ENCODE peak calls at places on chromosomes 2 and 18, in nine cellular contexts. Y is PC-9, H is OCI-LY7, B is psoas muscle, V is thoracic aorta, T is tibial artery, P is A549, M is IMR-90, Q is ascending aorta. S is an unnamed sample.

GRCh38 chr2:46942143-46942526 is 26.5 kb upstream of the MCFD2 start:
- DNase-seq in Y (peak; percentile 44), H (peak; percentile 64), B (peak; percentile 54), V (no peak), T (peak; percentile 78), P (no peak), M (no peak), Q (no peak), S (no peak)

GRCh38 chr18:57784034-57784815 is 18.9 kb downstream of the ATP8B1 start:
- DNase-seq in Y (no peak), H (no peak), B (no peak), V (no peak), T (no peak), P (no peak), M (peak; percentile 87), Q (no peak), S (no peak)

GRCh38 chr2:154439156-154439555 is 259.3 kb upstream of the KCNJ3 start:
- DNase-seq in Y (no peak), H (no peak), B (no peak), V (no peak), T (no peak), P (no peak), M (no peak), Q (no peak), S (no peak)

GRCh38 chr2:235638541-235639192 is 144.8 kb downstream of the AGAP1 start:
- DNase-seq in Y (no peak), H (no peak), B (peak; percentile 46), V (no peak), T (no peak), P (no peak), M (no peak), Q (no peak), S (no peak)

GRCh38 chr2:39216495-39217191 is 27.1 kb downstream of the CDKL4 start:
- DNase-seq in Y (no peak), H (no peak), B (no peak), V (no peak), T (no peak), P (no peak), M (no peak), Q (no peak), S (no peak)

GRCh38 chr2:238171575-238172187 is 12.9 kb downstream of the ERFE start:
- DNase-seq in Y (no peak), H (no peak), B (no peak), V (no peak), T (no peak), P (no peak), M (no peak), Q (no peak), S (no peak)

GRCh38 chr2:101496279-101496678 is 21.4 kb upstream of the RFX8 start:
- DNase-seq in Y (no peak), H (no peak), B (no peak), V (no peak), T (no peak), P (no peak), M (no peak), Q (no peak), S (no peak)

GRCh38 chr2:178266445-178266844 is 72.1 kb downstream of the OSBPL6 start:
- DNase-seq in Y (no peak), H (no peak), B (no peak), V (no peak), T (no peak), P (no peak), M (no peak), Q (no peak), S (no peak)

GRCh38 chr2:71492112-71492511 is 38.8 kb downstream of the DYSF start:
- DNase-seq in Y (no peak), H (no peak), B (no peak), V (no peak), T (no peak), P (no peak), M (no peak), Q (no peak), S (no peak)

GRCh38 chr2:37780097-37780676 is 108.7 kb upstream of the CDC42EP3 start:
- DNase-seq in Y (no peak), H (no peak), B (no peak), V (no peak), T (no peak), P (no peak), M (peak; percentile 68), Q (no peak), S (no peak)

GRCh38 chr2:220078439-220078838 is 451.0 kb downstream of the SLC4A3 start:
- DNase-seq in Y (no peak), H (no peak), B (no peak), V (no peak), T (no peak), P (no peak), M (peak; percentile 44), Q (no peak), S (no peak)

GRCh38 chr18:12883003-12883683 is 894 bp downstream of the PTPN2 start:
- DNase-seq in Y (no peak), H (no peak), B (no peak), V (no peak), T (no peak), P (no peak), M (no peak), Q (no peak), S (no peak)

GRCh38 chr18:9290171-9290570 is 44.4 kb upstream of the TWSG1 start:
- DNase-seq in Y (no peak), H (no peak), B (no peak), V (no peak), T (no peak), P (no peak), M (peak; percentile 75), Q (no peak), S (peak; percentile 63)

GRCh38 chr2:140808816-140809215 is 1322.0 kb downstream of the LRP1B start:
- DNase-seq in Y (no peak), H (no peak), B (no peak), V (no peak), T (no peak), P (peak; percentile 32), M (no peak), Q (no peak), S (no peak)

GRCh38 chr2:105324732-105325131 is 4.8 kb downstream of the TGFBRAP1 start:
- DNase-seq in Y (no peak), H (no peak), B (no peak), V (no peak), T (no peak), P (no peak), M (peak; percentile 62), Q (no peak), S (no peak)

GRCh38 chr2:884027-884748 is 66.5 kb upstream of the SNTG2 start:
- DNase-seq in Y (no peak), H (no peak), B (no peak), V (no peak), T (no peak), P (no peak), M (no peak), Q (no peak), S (no peak)

DNA sequence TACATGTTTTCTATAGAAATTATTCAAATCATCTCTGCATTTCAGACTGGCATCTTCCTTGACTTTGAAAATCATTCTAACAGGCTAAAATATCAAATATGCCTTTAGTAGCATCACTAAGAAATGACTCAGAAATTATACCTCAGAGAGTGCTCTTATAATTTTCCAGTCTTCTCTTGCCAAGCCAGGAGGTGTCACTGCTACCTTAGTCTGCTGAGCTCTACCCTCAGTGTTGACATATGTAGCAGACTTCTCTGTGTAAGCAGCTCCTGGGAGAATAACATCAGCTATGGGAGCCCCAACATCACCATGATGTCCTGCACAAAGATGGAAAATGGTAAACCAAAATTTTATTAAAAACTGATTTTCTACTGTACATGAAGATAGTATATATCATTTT is 31.6 kb downstream of the NDUFS1 start:
- DNase-seq in Y (no peak), H (peak; percentile 26), B (no peak), V (no peak), T (no peak), P (peak; percentile 49), M (peak; percentile 24), Q (no peak), S (no peak)
- TF ChIP-seq CTCF in Y (no peak), H (peak; percentile 52), B (no peak), V (no peak), T (no peak), P (peak; percentile 21), M (no peak), Q (no peak), S (no peak)

GRCh38 chr2:223469270-223470057 is 132.7 kb downstream of the SCG2 start:
- DNase-seq in Y (no peak), H (no peak), B (peak; percentile 67), V (peak; percentile 25), T (peak; percentile 93), P (peak; percentile 54), M (peak; percentile 87), Q (peak; percentile 46), S (peak; percentile 18)
- H3K9me3 ChIP-seq in Y (peaks cover 4% of the 10 kb centered on the region), H (no peaks in the 10 kb centered on the region), B (no peaks in the 10 kb centered on the region), V (no peaks in the 10 kb centered on the region), T (no peaks in the 10 kb centered on the region), P (no peaks in the 10 kb centered on the region), M (no peaks in the 10 kb centered on the region), Q (no peaks in the 10 kb centered on the region), S (no peaks in the 10 kb centered on the region)

GRCh38 chr2:42867093-42868065 is 75.0 kb upstream of the HAAO start:
- DNase-seq in Y (no peak), H (no peak), B (no peak), V (no peak), T (no peak), P (no peak), M (no peak), Q (no peak), S (no peak)

GRCh38 chr2:42864222-42864621 is 71.8 kb upstream of the HAAO start:
- DNase-seq in Y (no peak), H (no peak), B (no peak), V (no peak), T (no peak), P (no peak), M (no peak), Q (no peak), S (no peak)

GRCh38 chr2:42864641-42865280 is 72.4 kb upstream of the HAAO start:
- DNase-seq in Y (no peak), H (no peak), B (no peak), V (no peak), T (no peak), P (no peak), M (no peak), Q (no peak), S (no peak)

GRCh38 chr2:42868096-42868495 is 75.7 kb upstream of the HAAO start:
- DNase-seq in Y (no peak), H (no peak), B (no peak), V (no peak), T (no peak), P (no peak), M (no peak), Q (no peak), S (no peak)

GRCh38 chr2:42865884-42866861 is 73.8 kb upstream of the HAAO start:
- DNase-seq in Y (no peak), H (no peak), B (peak; percentile 84), V (no peak), T (peak; percentile 82), P (no peak), M (no peak), Q (no peak), S (no peak)
- H3K27ac ChIP-seq in Y (no peak overlapping the region), H (no peak overlapping the region), B (peak overlapping the region; percentile 20), V (peak overlapping the region; percentile 84), T (peak overlapping the region; percentile 71), P (no peak overlapping the region), M (no peak overlapping the region), Q (peak overlapping the region; percentile 88), S (no peak overlapping the region)

DNA sequence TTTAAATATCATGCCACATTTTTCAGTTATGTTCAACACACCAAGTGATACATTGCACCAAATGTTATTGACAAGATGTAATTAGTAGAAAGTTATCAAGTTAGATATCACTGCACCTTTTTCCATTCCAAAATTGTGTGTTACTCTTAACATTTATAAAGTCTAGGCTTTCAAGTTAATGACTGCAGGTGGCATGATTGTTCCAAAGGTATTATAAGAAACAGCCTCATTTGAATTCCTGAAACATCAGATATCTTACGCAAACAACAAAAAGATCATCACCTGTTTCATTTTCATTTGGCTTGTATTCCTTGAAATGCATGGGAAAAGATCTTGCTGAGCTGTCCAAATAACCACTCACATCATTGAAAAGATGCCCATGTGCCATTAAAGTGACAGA is 1528.2 kb upstream of the ZEB2 start:
- DNase-seq in Y (no peak), H (no peak), B (no peak), V (no peak), T (no peak), P (no peak), M (no peak), Q (no peak), S (no peak)
- TF ChIP-seq CTCF in Y (no peak), H (no peak), B (no peak), V (no peak), T (no peak), P (no peak), M (no peak), Q (no peak), S (no peak)